ENCODE peak calls at places on chromosome 12, in nine cellular contexts. O is B cell, L is aorta, Y is fibroblast of villous mesenchyme, H is mesenchymal stem cell, Z is hypothalamus, P is GM13977, D is dermis microvascular lymphatic vessel endothelial cell, N is A549. R is an unnamed sample.

GRCh38 chr12:21248679-21249078 is 86.0 kb downstream of the SLCO1A2 start:
- DNase-seq in O (no peak), L (no peak), Y (no peak), H (peak), Z (no peak), P (peak), D (peak), N (peak), R (no peak)

GRCh38 chr12:9753042-9753820 is 7.5 kb downstream of the CD69 start:
- DNase-seq in O (no peak), L (no peak), Y (no peak), H (no peak), Z (no peak), P (no peak), D (peak), N (no peak), R (no peak)

GRCh38 chr12:71216725-71217579 is 59.2 kb upstream of the TSPAN8 start:
- DNase-seq in O (no peak), L (no peak), Y (peak), H (peak), Z (no peak), P (peak), D (peak), N (peak), R (peak)

GRCh38 chr12:101230547-101230946 is 20.5 kb upstream of the SLC5A8 start:
- DNase-seq in O (no peak), L (no peak), Y (no peak), H (peak), Z (no peak), P (no peak), D (peak), N (no peak), R (peak)

GRCh38 chr12:102406033-102406584 is 74.3 kb downstream of the IGF1 start:
- DNase-seq in O (no peak), L (no peak), Y (no peak), H (no peak), Z (no peak), P (no peak), D (peak), N (no peak), R (no peak)

GRCh38 chr12:80170915-80171314 is 71.6 kb downstream of the OTOGL start:
- DNase-seq in O (no peak), L (no peak), Y (no peak), H (no peak), Z (no peak), P (no peak), D (no peak), N (no peak), R (no peak)

GRCh38 chr12:123264642-123265041 is 7.0 kb downstream of the CDK2AP1 start:
- DNase-seq in O (no peak), L (no peak), Y (no peak), H (no peak), Z (no peak), P (no peak), D (no peak), N (peak), R (no peak)

GRCh38 chr12:93722757-93723567 is 45.8 kb downstream of the CRADD start:
- DNase-seq in O (no peak), L (no peak), Y (no peak), H (no peak), Z (no peak), P (no peak), D (no peak), N (no peak), R (peak)

GRCh38 chr12:106585862-106586534 is 3.2 kb downstream of the RFX4 start:
- DNase-seq in O (no peak), L (no peak), Y (no peak), H (peak), Z (no peak), P (no peak), D (peak), N (peak), R (no peak)

GRCh38 chr12:132190012-132190755 is 45.9 kb downstream of the NOC4L start:
- DNase-seq in O (no peak), L (no peak), Y (no peak), H (no peak), Z (no peak), P (peak), D (no peak), N (peak), R (no peak)